ENCODE peak calls at places on chromosomes 11 and 22, in nine cellular contexts. One of them, this sample, is unnamed.

GRCh38 chr11:72807021-72807693 is 7.1 kb upstream of the ATG16L2 start:
- DNase-seq in T follicular helper cell: no peak
- DNase-seq in NCI-H1105: no peak
- DNase-seq in progenitor cell of endocrine pancreas: no peak
- DNase-seq in fibroblast of the conjunctiva: no peak
- DNase-seq in ACHN: no peak
- DNase-seq in WTC11: no peak
- DNase-seq in nephron progenitor cell: no peak
- DNase-seq in activated T-cell treated with anti-CD3 and anti-CD28 coated beads for 4 hours: no peak
- DNase-seq in this sample: no peak

GRCh38 chr11:32893091-32893946 is 708 bp downstream of the QSER1 start:
- DNase-seq in fibroblast of the conjunctiva: no peak
- DNase-seq in WTC11: peak
- DNase-seq in activated T-cell treated with anti-CD3 and anti-CD28 coated beads for 4 hours: peak
- DNase-seq in ACHN: peak
- DNase-seq in nephron progenitor cell: peak
- DNase-seq in NCI-H1105: peak
- DNase-seq in T follicular helper cell: peak
- DNase-seq in progenitor cell of endocrine pancreas: peak
- DNase-seq in this sample: no peak

GRCh38 chr22:19503367-19503766 is 20.8 kb downstream of the CLDN5 start:
- DNase-seq in fibroblast of the conjunctiva: no peak
- DNase-seq in activated T-cell treated with anti-CD3 and anti-CD28 coated beads for 4 hours: no peak
- DNase-seq in nephron progenitor cell: no peak
- DNase-seq in T follicular helper cell: no peak
- DNase-seq in NCI-H1105: no peak
- DNase-seq in ACHN: no peak
- DNase-seq in progenitor cell of endocrine pancreas: no peak
- DNase-seq in WTC11: no peak
- DNase-seq in this sample: no peak

GRCh38 chr22:50465066-50465465 is 9.8 kb downstream of the SBF1 start:
- DNase-seq in progenitor cell of endocrine pancreas: no peak
- DNase-seq in T follicular helper cell: no peak
- DNase-seq in activated T-cell treated with anti-CD3 and anti-CD28 coated beads for 4 hours: no peak
- DNase-seq in ACHN: no peak
- DNase-seq in WTC11: no peak
- DNase-seq in fibroblast of the conjunctiva: no peak
- DNase-seq in nephron progenitor cell: no peak
- DNase-seq in NCI-H1105: no peak
- DNase-seq in this sample: no peak

GRCh38 chr11:61007971-61008896 is 36.8 kb downstream of the CD6 start:
- DNase-seq in nephron progenitor cell: peak
- DNase-seq in NCI-H1105: no peak
- DNase-seq in progenitor cell of endocrine pancreas: peak
- DNase-seq in T follicular helper cell: no peak
- DNase-seq in WTC11: peak
- DNase-seq in activated T-cell treated with anti-CD3 and anti-CD28 coated beads for 4 hours: no peak
- DNase-seq in fibroblast of the conjunctiva: no peak
- DNase-seq in ACHN: no peak
- DNase-seq in this sample: no peak

GRCh38 chr11:115717215-115717584 is 213.0 kb upstream of the CADM1 start:
- DNase-seq in T follicular helper cell: no peak
- DNase-seq in WTC11: no peak
- DNase-seq in ACHN: no peak
- DNase-seq in progenitor cell of endocrine pancreas: no peak
- DNase-seq in nephron progenitor cell: no peak
- DNase-seq in NCI-H1105: no peak
- DNase-seq in activated T-cell treated with anti-CD3 and anti-CD28 coated beads for 4 hours: no peak
- DNase-seq in fibroblast of the conjunctiva: no peak
- DNase-seq in this sample: no peak

GRCh38 chr11:63599211-63600122 is 14.8 kb downstream of the PLAAT3 start:
- DNase-seq in nephron progenitor cell: no peak
- DNase-seq in activated T-cell treated with anti-CD3 and anti-CD28 coated beads for 4 hours: no peak
- DNase-seq in T follicular helper cell: no peak
- DNase-seq in NCI-H1105: no peak
- DNase-seq in WTC11: no peak
- DNase-seq in progenitor cell of endocrine pancreas: no peak
- DNase-seq in ACHN: peak
- DNase-seq in fibroblast of the conjunctiva: no peak
- DNase-seq in this sample: no peak

GRCh38 chr11:64553554-64554201 is 37.3 kb upstream of the SLC22A12 start:
- DNase-seq in ACHN: peak
- DNase-seq in fibroblast of the conjunctiva: peak
- DNase-seq in NCI-H1105: peak
- DNase-seq in T follicular helper cell: peak
- DNase-seq in nephron progenitor cell: peak
- DNase-seq in progenitor cell of endocrine pancreas: peak
- DNase-seq in activated T-cell treated with anti-CD3 and anti-CD28 coated beads for 4 hours: peak
- DNase-seq in WTC11: peak
- DNase-seq in this sample: no peak

GRCh38 chr11:10818594-10818993 is 9.9 kb upstream of the EIF4G2 start:
- DNase-seq in activated T-cell treated with anti-CD3 and anti-CD28 coated beads for 4 hours: no peak
- DNase-seq in progenitor cell of endocrine pancreas: no peak
- DNase-seq in nephron progenitor cell: no peak
- DNase-seq in fibroblast of the conjunctiva: no peak
- DNase-seq in T follicular helper cell: no peak
- DNase-seq in ACHN: peak
- DNase-seq in NCI-H1105: no peak
- DNase-seq in WTC11: no peak
- DNase-seq in this sample: no peak

GRCh38 chr22:48943567-48944432 is 883.9 kb downstream of the BRD1 start:
- DNase-seq in ACHN: no peak
- DNase-seq in T follicular helper cell: no peak
- DNase-seq in NCI-H1105: no peak
- DNase-seq in activated T-cell treated with anti-CD3 and anti-CD28 coated beads for 4 hours: no peak
- DNase-seq in WTC11: peak
- DNase-seq in fibroblast of the conjunctiva: no peak
- DNase-seq in progenitor cell of endocrine pancreas: peak
- DNase-seq in nephron progenitor cell: peak
- DNase-seq in this sample: peak

GRCh38 chr11:44047931-44048431 is at the start of gene ACCSL:
- DNase-seq in activated T-cell treated with anti-CD3 and anti-CD28 coated beads for 4 hours: no peak
- DNase-seq in progenitor cell of endocrine pancreas: no peak
- DNase-seq in T follicular helper cell: no peak
- DNase-seq in ACHN: no peak
- DNase-seq in NCI-H1105: no peak
- DNase-seq in WTC11: no peak
- DNase-seq in fibroblast of the conjunctiva: no peak
- DNase-seq in nephron progenitor cell: no peak
- DNase-seq in this sample: no peak

GRCh38 chr11:119115484-119116234 is 5.7 kb upstream of the HINFP start:
- DNase-seq in fibroblast of the conjunctiva: no peak
- DNase-seq in activated T-cell treated with anti-CD3 and anti-CD28 coated beads for 4 hours: no peak
- DNase-seq in ACHN: no peak
- DNase-seq in T follicular helper cell: no peak
- DNase-seq in nephron progenitor cell: no peak
- DNase-seq in NCI-H1105: no peak
- DNase-seq in WTC11: no peak
- DNase-seq in progenitor cell of endocrine pancreas: no peak
- DNase-seq in this sample: peak

GRCh38 chr22:38106814-38107578 is 3.5 kb downstream of the BAIAP2L2 start:
- DNase-seq in activated T-cell treated with anti-CD3 and anti-CD28 coated beads for 4 hours: no peak
- DNase-seq in ACHN: no peak
- DNase-seq in progenitor cell of endocrine pancreas: no peak
- DNase-seq in NCI-H1105: no peak
- DNase-seq in WTC11: no peak
- DNase-seq in fibroblast of the conjunctiva: no peak
- DNase-seq in T follicular helper cell: no peak
- DNase-seq in nephron progenitor cell: no peak
- DNase-seq in this sample: no peak

GRCh38 chr11:83249972-83250593 is 36.1 kb downstream of the CCDC90B start:
- DNase-seq in progenitor cell of endocrine pancreas: no peak
- DNase-seq in T follicular helper cell: no peak
- DNase-seq in NCI-H1105: peak
- DNase-seq in activated T-cell treated with anti-CD3 and anti-CD28 coated beads for 4 hours: no peak
- DNase-seq in fibroblast of the conjunctiva: peak
- DNase-seq in nephron progenitor cell: no peak
- DNase-seq in WTC11: no peak
- DNase-seq in ACHN: peak
- DNase-seq in this sample: no peak

GRCh38 chr22:29157759-29158535 is 47.7 kb upstream of the EMID1 start:
- DNase-seq in progenitor cell of endocrine pancreas: no peak
- DNase-seq in nephron progenitor cell: no peak
- DNase-seq in ACHN: no peak
- DNase-seq in NCI-H1105: no peak
- DNase-seq in activated T-cell treated with anti-CD3 and anti-CD28 coated beads for 4 hours: no peak
- DNase-seq in fibroblast of the conjunctiva: no peak
- DNase-seq in WTC11: no peak
- DNase-seq in T follicular helper cell: no peak
- DNase-seq in this sample: no peak

GRCh38 chr11:72295471-72295870 is 51.5 kb upstream of the PHOX2A start:
- DNase-seq in activated T-cell treated with anti-CD3 and anti-CD28 coated beads for 4 hours: no peak
- DNase-seq in NCI-H1105: no peak
- DNase-seq in fibroblast of the conjunctiva: no peak
- DNase-seq in ACHN: no peak
- DNase-seq in T follicular helper cell: no peak
- DNase-seq in WTC11: no peak
- DNase-seq in nephron progenitor cell: no peak
- DNase-seq in progenitor cell of endocrine pancreas: no peak
- DNase-seq in this sample: no peak

GRCh38 chr22:44438056-44438455 is 60.0 kb downstream of the RTL6 start:
- DNase-seq in NCI-H1105: no peak
- DNase-seq in WTC11: peak
- DNase-seq in fibroblast of the conjunctiva: no peak
- DNase-seq in progenitor cell of endocrine pancreas: no peak
- DNase-seq in T follicular helper cell: no peak
- DNase-seq in activated T-cell treated with anti-CD3 and anti-CD28 coated beads for 4 hours: no peak
- DNase-seq in ACHN: no peak
- DNase-seq in nephron progenitor cell: no peak
- DNase-seq in this sample: peak

GRCh38 chr22:19850482-19851109 is 4.1 kb downstream of the GNB1L start:
- DNase-seq in T follicular helper cell: no peak
- DNase-seq in fibroblast of the conjunctiva: no peak
- DNase-seq in WTC11: no peak
- DNase-seq in progenitor cell of endocrine pancreas: no peak
- DNase-seq in ACHN: no peak
- DNase-seq in NCI-H1105: no peak
- DNase-seq in nephron progenitor cell: no peak
- DNase-seq in activated T-cell treated with anti-CD3 and anti-CD28 coated beads for 4 hours: no peak
- DNase-seq in this sample: no peak

This sample was measured in ascending aorta.